ENCODE peak calls at places on chromosome 15, in seven cellular contexts. B is BJ; W is H54; H is A172; U is stimulated activated CD8-positive, alpha-beta memory T cell treated with anti-CD3 and anti-CD28 coated beads, Interleukin-12 subunit alpha, Interleukin-12 subunit beta, amount 100 ng/mL, for 1 hour; R is Calu3; P is CD4-positive, alpha-beta T cell. Y is an unnamed sample.

GRCh38 chr15:101451192-101451799 is 38.2 kb downstream of the PCSK6 start:
- DNase-seq in B (no peak), H (no peak), U (no peak), R (no peak), P (no peak), W (no peak), Y (peak)

GRCh38 chr15:89808160-89808870 is 6.3 kb downstream of the ANPEP start:
- DNase-seq in B (no peak), P (no peak), W (no peak), R (no peak), U (no peak), H (no peak), Y (no peak)

GRCh38 chr15:48191574-48192225 is at the start of gene CTXN2:
- DNase-seq in R (no peak), U (no peak), B (no peak), P (no peak), H (no peak), W (no peak), Y (no peak)

GRCh38 chr15:92958105-92958504 is 58.0 kb downstream of the CHD2 start:
- DNase-seq in H (no peak), R (no peak), P (peak), B (no peak), W (no peak), U (peak), Y (no peak)

GRCh38 chr15:90001062-90001682 is at the start of gene ZNF710:
- DNase-seq in R (peak), H (peak), B (no peak), P (no peak), U (no peak), W (peak), Y (peak)

GRCh38 chr15:99677540-99678134 is 55.6 kb downstream of the LYSMD4 start:
- DNase-seq in W (no peak), P (no peak), H (no peak), U (no peak), R (no peak), B (no peak), Y (no peak)

GRCh38 chr15:81113204-81113657 is 20.8 kb upstream of the CFAP161 start:
- DNase-seq in P (no peak), B (no peak), U (no peak), H (no peak), R (peak), W (no peak), Y (no peak)

GRCh38 chr15:50353251-50353998 is 1.6 kb downstream of the GABPB1 start:
- DNase-seq in W (no peak), P (no peak), H (peak), B (peak), R (no peak), U (no peak), Y (no peak)

GRCh38 chr15:68576253-68577236 is 2.2 kb upstream of the CORO2B start:
- DNase-seq in R (no peak), B (no peak), U (no peak), H (no peak), W (no peak), P (no peak), Y (no peak)

GRCh38 chr15:77002436-77002835 is 7.5 kb downstream of the PSTPIP1 start:
- DNase-seq in B (no peak), H (no peak), P (no peak), U (no peak), R (no peak), W (no peak), Y (peak)

GRCh38 chr15:58387130-58387529 is 44.7 kb upstream of the LIPC start:
- DNase-seq in B (peak), H (peak), P (no peak), W (peak), U (no peak), R (no peak), Y (no peak)

GRCh38 chr15:85973584-85974347 is 105.9 kb upstream of the AGBL1 start:
- DNase-seq in P (no peak), B (no peak), U (no peak), H (no peak), W (no peak), R (no peak), Y (no peak)

GRCh38 chr15:66789029-66790025 is 87.3 kb downstream of the SMAD6 start:
- DNase-seq in B (no peak), W (no peak), U (no peak), P (no peak), H (no peak), R (peak), Y (peak)

GRCh38 chr15:68518785-68519430 is 59.9 kb upstream of the CORO2B start:
- DNase-seq in B (no peak), W (no peak), P (no peak), H (no peak), U (no peak), R (no peak), Y (no peak)

GRCh38 chr15:40353697-40354096 is 2.9 kb downstream of the PHGR1 start:
- DNase-seq in R (no peak), W (no peak), P (no peak), U (no peak), B (no peak), H (no peak), Y (no peak)

Y was measured in Right ventricle myocardium superior.